ENCODE peak calls at places on chromosomes 1 and 21, in five cellular contexts. V is foreskin fibroblast, C is endothelial cell, D is cerebellar cortex, P is AG09309. T is an unnamed sample.

GRCh38 chr1:213989740-213990472 is 2.1 kb downstream of the PROX1 start:
- DNase-seq in V (peak; percentile 10), C (no peak), D (peak; percentile 65), P (no peak), T (no peak)

GRCh38 chr1:67148516-67149178 is 13.9 kb upstream of the C1orf141 start:
- DNase-seq in V (no peak), C (no peak), D (no peak), P (no peak), T (no peak)

GRCh38 chr1:155130272-155131006 is 2.8 kb downstream of the EFNA1 start:
- DNase-seq in V (no peak), C (no peak), D (no peak), P (no peak), T (no peak)

GRCh38 chr1:59947047-59947938 is 20.7 kb upstream of the CYP2J2 start:
- DNase-seq in V (peak; percentile 83), C (peak; percentile 52), D (peak; percentile 73), P (peak; percentile 13), T (peak; percentile 9)

GRCh38 chr1:113684153-113684541 is 75.1 kb downstream of the PHTF1 start:
- DNase-seq in V (peak; percentile 68), C (no peak), D (peak; percentile 89), P (no peak), T (no peak)

GRCh38 chr1:5164155-5164554 is 509.7 kb downstream of the AJAP1 start:
- DNase-seq in V (no peak), C (no peak), D (no peak), P (no peak), T (no peak)

GRCh38 chr1:89525169-89525855 is 683 bp downstream of the LRRC8B start:
- DNase-seq in V (peak; percentile 29), C (peak; percentile 30), D (peak; percentile 31), P (no peak), T (no peak)

GRCh38 chr1:21763694-21764419 is 19.1 kb downstream of the USP48 start:
- DNase-seq in V (no peak), C (no peak), D (no peak), P (no peak), T (no peak)

GRCh38 chr21:45383111-45383614 is 21.8 kb upstream of the COL18A1 start:
- DNase-seq in V (no peak), C (no peak), D (no peak), P (no peak), T (no peak)

GRCh38 chr1:37325509-37326437 is 148.6 kb upstream of the ZC3H12A start:
- DNase-seq in V (no peak), C (no peak), D (no peak), P (no peak), T (no peak)

GRCh38 chr1:2875677-2876531 is 74.4 kb upstream of the TTC34 start:
- DNase-seq in V (peak; percentile 9), C (peak; percentile 38), D (no peak), P (no peak), T (no peak)

GRCh38 chr1:151312439-151313225 is 14.6 kb downstream of the PI4KB start:
- DNase-seq in V (peak; percentile 62), C (no peak), D (no peak), P (no peak), T (no peak)

GRCh38 chr1:234928642-234929041 is 200.0 kb downstream of the TOMM20 start:
- DNase-seq in V (no peak), C (no peak), D (no peak), P (no peak), T (no peak)

GRCh38 chr1:20381045-20381641 is 90.5 kb downstream of the VWA5B1 start:
- DNase-seq in V (no peak), C (no peak), D (no peak), P (no peak), T (no peak)

GRCh38 chr1:203607169-203607873 is 19.3 kb upstream of the ATP2B4 start:
- DNase-seq in V (peak; percentile 93), C (no peak), D (no peak), P (peak; percentile 75), T (peak; percentile 75)

GRCh38 chr1:157490337-157491165 is 61.8 kb downstream of the FCRL5 start:
- DNase-seq in V (peak; percentile 74), C (peak; percentile 90), D (peak; percentile 41), P (no peak), T (no peak)

GRCh38 chr1:46173361-46173856 is 1.5 kb upstream of the TSPAN1 start:
- DNase-seq in V (peak; percentile 38), C (no peak), D (peak; percentile 95), P (no peak), T (no peak)

GRCh38 chr21:26715878-26716506 is 129.2 kb downstream of the ADAMTS1 start:
- DNase-seq in V (peak; percentile 73), C (peak; percentile 74), D (peak; percentile 72), P (no peak), T (no peak)

GRCh38 chr21:39062196-39062900 is 120.9 kb downstream of the PSMG1 start:
- DNase-seq in V (no peak), C (no peak), D (no peak), P (no peak), T (no peak)

GRCh38 chr1:165481820-165482532 is 37.0 kb upstream of the RXRG start:
- DNase-seq in V (peak; percentile 92), C (no peak), D (no peak), P (peak; percentile 69), T (peak; percentile 21)

GRCh38 chr1:102118150-102118549 is 121.4 kb upstream of the OLFM3 start:
- DNase-seq in V (no peak), C (no peak), D (no peak), P (no peak), T (no peak)

GRCh38 chr1:97351846-97352245 is 569.0 kb downstream of the DPYD start:
- DNase-seq in V (no peak), C (no peak), D (no peak), P (no peak), T (no peak)

GRCh38 chr1:24868016-24868875 is 61.8 kb downstream of the RUNX3 start:
- DNase-seq in V (no peak), C (no peak), D (no peak), P (no peak), T (no peak)

GRCh38 chr21:36767096-36767495 is 68.2 kb downstream of the SIM2 start:
- DNase-seq in V (no peak), C (no peak), D (no peak), P (no peak), T (no peak)

GRCh38 chr1:48735753-48736152 is 40.9 kb downstream of the BEND5 start:
- DNase-seq in V (no peak), C (no peak), D (no peak), P (no peak), T (no peak)

GRCh38 chr1:7576946-7577657 is 194.0 kb upstream of the VAMP3 start:
- DNase-seq in V (no peak), C (no peak), D (no peak), P (no peak), T (no peak)

GRCh38 chr1:220788146-220788545 is 1.4 kb downstream of the MTARC1 start:
- DNase-seq in V (no peak), C (no peak), D (no peak), P (no peak), T (no peak)